ENCODE peak calls at places on chromosomes 16 and 17, in seven cellular contexts. V, Q, K, R, A, D and X are unnamed samples.

GRCh38 chr17:47853616-47854015 is 2.7 kb upstream of the SP6 start:
- DNase-seq in V (no peak), Q (no peak), K (no peak), R (peak; percentile 16), A (no peak), D (no peak), X (no peak)

GRCh38 chr17:65433592-65433991 is 127.9 kb downstream of the AXIN2 start:
- DNase-seq in V (no peak), Q (no peak), K (no peak), R (no peak), A (no peak), D (no peak), X (no peak)

GRCh38 chr16:71840052-71840451 is 5.7 kb upstream of the ATXN1L start:
- DNase-seq in V (no peak), Q (no peak), K (no peak), R (no peak), A (no peak), D (no peak), X (no peak)

GRCh38 chr16:559411-560207 is 585 bp upstream of the PRR35 start:
- DNase-seq in V (no peak), Q (no peak), K (no peak), R (no peak), A (no peak), D (no peak), X (no peak)

GRCh38 chr17:75289122-75289831 is at the start of gene SLC25A19:
- DNase-seq in V (peak; percentile 94), Q (peak; percentile 99), K (peak; percentile 100), R (peak; percentile 99), A (peak; percentile 93), D (peak; percentile 96), X (peak; percentile 94)

GRCh38 chr17:81336930-81337325 is 41.8 kb upstream of the SLC38A10 start:
- DNase-seq in V (no peak), Q (no peak), K (no peak), R (no peak), A (no peak), D (no peak), X (no peak)

GRCh38 chr16:46715769-46716305 is 26.4 kb downstream of the ORC6 start:
- DNase-seq in V (no peak), Q (no peak), K (no peak), R (no peak), A (no peak), D (no peak), X (no peak)

GRCh38 chr16:30697264-30698138 is 1.5 kb upstream of the SRCAP start:
- DNase-seq in V (no peak), Q (no peak), K (peak; percentile 97), R (peak; percentile 98), A (no peak), D (no peak), X (no peak)

GRCh38 chr16:83835972-83836566 is 28.3 kb downstream of the HSBP1 start:
- DNase-seq in V (no peak), Q (no peak), K (peak; percentile 36), R (no peak), A (no peak), D (no peak), X (no peak)

GRCh38 chr16:4369006-4369766 is 2.5 kb upstream of the VASN start:
- DNase-seq in V (no peak), Q (no peak), K (peak; percentile 83), R (no peak), A (no peak), D (no peak), X (no peak)

GRCh38 chr16:10594312-10594950 is 14.0 kb upstream of the EMP2 start:
- DNase-seq in V (no peak), Q (no peak), K (peak; percentile 90), R (no peak), A (no peak), D (no peak), X (no peak)

GRCh38 chr17:5587431-5588032 is 3.2 kb upstream of the NLRP1 start:
- DNase-seq in V (peak; percentile 32), Q (no peak), K (peak; percentile 67), R (peak; percentile 86), A (peak; percentile 18), D (peak; percentile 71), X (peak; percentile 49)

GRCh38 chr16:9706217-9706616 is 476.0 kb downstream of the GRIN2A start:
- DNase-seq in V (no peak), Q (peak; percentile 32), K (no peak), R (no peak), A (no peak), D (no peak), X (no peak)

GRCh38 chr16:53080345-53081031 is 25.7 kb downstream of the CHD9 start:
- DNase-seq in V (no peak), Q (peak; percentile 95), K (peak; percentile 96), R (no peak), A (no peak), D (no peak), X (no peak)

GRCh38 chr16:69833357-69833781 is 71.2 kb downstream of the WWP2 start:
- DNase-seq in V (no peak), Q (no peak), K (no peak), R (no peak), A (no peak), D (no peak), X (no peak)

GRCh38 chr17:77033892-77034404 is 106.8 kb upstream of the SEC14L1 start:
- DNase-seq in V (no peak), Q (no peak), K (no peak), R (no peak), A (no peak), D (no peak), X (no peak)

GRCh38 chr16:11405331-11406176 is 60.3 kb downstream of the RMI2 start:
- DNase-seq in V (peak; percentile 19), Q (no peak), K (no peak), R (peak; percentile 87), A (peak; percentile 56), D (no peak), X (peak; percentile 60)

GRCh38 chr16:10954903-10955302 is 10.5 kb downstream of the CLEC16A start:
- DNase-seq in V (no peak), Q (no peak), K (no peak), R (no peak), A (no peak), D (no peak), X (no peak)

GRCh38 chr17:63700528-63701441 is 860 bp upstream of the LIMD2 start:
- DNase-seq in V (no peak), Q (no peak), K (no peak), R (peak; percentile 75), A (peak; percentile 54), D (peak; percentile 80), X (peak; percentile 65)

GRCh38 chr17:45801386-45801785 is 17.3 kb downstream of the CRHR1 start:
- DNase-seq in V (no peak), Q (no peak), K (no peak), R (no peak), A (no peak), D (no peak), X (no peak)